ENCODE peak calls at places on chromosomes 6 and 20, in four cellular contexts. W is HepG2, F is transverse colon, V is vagina. X is an unnamed sample.

GRCh38 chr20:54190200-54190599 is 16.4 kb upstream of the CYP24A1 start:
- DNase-seq in W (no peak), F (no peak), V (no peak), X (no peak)

GRCh38 chr6:14258695-14259655 is 141.4 kb downstream of the CD83 start:
- DNase-seq in W (no peak), F (no peak), V (peak), X (no peak)

GRCh38 chr20:59939052-59939878 is 840 bp downstream of the PPP1R3D start:
- DNase-seq in W (no peak), F (no peak), V (no peak), X (no peak)

GRCh38 chr6:31689249-31690110 is 8.6 kb upstream of the LY6G5C start:
- DNase-seq in W (no peak), F (no peak), V (no peak), X (no peak)

GRCh38 chr6:38110407-38111025 is 291.0 kb downstream of the ZFAND3 start:
- DNase-seq in W (no peak), F (no peak), V (no peak), X (no peak)

GRCh38 chr20:44409132-44409600 is 53.7 kb downstream of the HNF4A start:
- DNase-seq in W (no peak), F (no peak), V (no peak), X (no peak)

GRCh38 chr6:93721386-93722048 is 302.2 kb upstream of the EPHA7 start:
- DNase-seq in W (peak), F (no peak), V (no peak), X (no peak)

GRCh38 chr6:110341671-110342304 is 16.4 kb downstream of the METTL24 start:
- DNase-seq in W (peak), F (no peak), V (no peak), X (no peak)

GRCh38 chr6:56040271-56040670 is 164.9 kb upstream of the BMP5 start:
- DNase-seq in W (no peak), F (no peak), V (no peak), X (no peak)

GRCh38 chr20:59289994-59290393 is 10.4 kb upstream of the EDN3 start:
- DNase-seq in W (no peak), F (peak), V (no peak), X (no peak)

GRCh38 chr6:48826318-48826595 is 636.8 kb downstream of the MMUT start:
- DNase-seq in W (no peak), F (no peak), V (no peak), X (no peak)

GRCh38 chr6:21613809-21614208 is 20.3 kb downstream of the SOX4 start:
- DNase-seq in W (no peak), F (no peak), V (no peak), X (no peak)

GRCh38 chr6:133130863-133131262 is 110.3 kb upstream of the EYA4 start:
- DNase-seq in W (peak), F (no peak), V (no peak), X (no peak)

GRCh38 chr6:135867332-135867731 is 15.8 kb downstream of the PDE7B start:
- DNase-seq in W (no peak), F (no peak), V (no peak), X (no peak)

GRCh38 chr20:61800359-61801064 is 265.2 kb downstream of the TAF4 start:
- DNase-seq in W (no peak), F (no peak), V (no peak), X (no peak)

GRCh38 chr6:43823390-43823789 is 53.4 kb downstream of the VEGFA start:
- DNase-seq in W (no peak), F (no peak), V (no peak), X (no peak)

GRCh38 chr20:19973920-19974620 is 43.1 kb upstream of the NAA20 start:
- DNase-seq in W (no peak), F (peak), V (peak), X (no peak)

GRCh38 chr6:11614534-11615213 is 77.1 kb downstream of the TMEM170B start:
- DNase-seq in W (no peak), F (no peak), V (no peak), X (no peak)

GRCh38 chr6:18259675-18260447 is 4.5 kb downstream of the DEK start:
- DNase-seq in W (no peak), F (no peak), V (no peak), X (no peak)

GRCh38 chr6:50608421-50608820 is 104.9 kb upstream of the TFAP2D start:
- DNase-seq in W (no peak), F (no peak), V (no peak), X (no peak)

GRCh38 chr6:129317931-129318820 is 391.8 kb downstream of the ARHGAP18 start:
- DNase-seq in W (no peak), F (no peak), V (no peak), X (no peak)

GRCh38 chr20:31494131-31494530 is 19.0 kb downstream of the REM1 start:
- DNase-seq in W (peak), F (no peak), V (no peak), X (no peak)

GRCh38 chr20:41594514-41595322 is 23.5 kb downstream of the CHD6 start:
- DNase-seq in W (peak), F (no peak), V (no peak), X (no peak)

GRCh38 chr6:71724456-71725180 is 161.7 kb upstream of the RIMS1 start:
- DNase-seq in W (no peak), F (no peak), V (no peak), X (no peak)

GRCh38 chr20:9442858-9443257 is 71.5 kb upstream of the LAMP5 start:
- DNase-seq in W (peak), F (no peak), V (no peak), X (peak)

GRCh38 chr6:110703906-110704594 is 111.2 kb downstream of the CDK19 start:
- DNase-seq in W (peak), F (no peak), V (no peak), X (no peak)

GRCh38 chr6:47180633-47181032 is 129.1 kb downstream of the TNFRSF21 start:
- DNase-seq in W (peak), F (no peak), V (no peak), X (no peak)

GRCh38 chr20:3613821-3614440 is 49.3 kb downstream of the GFRA4 start:
- DNase-seq in W (no peak), F (no peak), V (no peak), X (no peak)

GRCh38 chr6:110822248-110822647 is 7.0 kb upstream of the CDK19 start:
- DNase-seq in W (no peak), F (no peak), V (no peak), X (no peak)

GRCh38 chr20:1389703-1390385 is 3.0 kb downstream of the FKBP1A start:
- DNase-seq in W (no peak), F (no peak), V (no peak), X (no peak)

GRCh38 chr6:53395986-53396385 is 47.2 kb upstream of the ELOVL5 start:
- DNase-seq in W (no peak), F (no peak), V (no peak), X (no peak)

GRCh38 chr6:147065786-147066185 is 138.4 kb upstream of the STXBP5 start:
- DNase-seq in W (peak), F (peak), V (no peak), X (no peak)

GRCh38 chr6:135163440-135163738 is 17.7 kb upstream of the MYB start:
- DNase-seq in W (no peak), F (no peak), V (no peak), X (no peak)

GRCh38 chr20:45771182-45771759 is 20.4 kb downstream of the WFDC3 start:
- DNase-seq in W (peak), F (peak), V (no peak), X (peak)
- TF ChIP-seq POLR2AphosphoS5 in W (no peak), F (no peak), V (no peak), X (no peak)

DNA sequence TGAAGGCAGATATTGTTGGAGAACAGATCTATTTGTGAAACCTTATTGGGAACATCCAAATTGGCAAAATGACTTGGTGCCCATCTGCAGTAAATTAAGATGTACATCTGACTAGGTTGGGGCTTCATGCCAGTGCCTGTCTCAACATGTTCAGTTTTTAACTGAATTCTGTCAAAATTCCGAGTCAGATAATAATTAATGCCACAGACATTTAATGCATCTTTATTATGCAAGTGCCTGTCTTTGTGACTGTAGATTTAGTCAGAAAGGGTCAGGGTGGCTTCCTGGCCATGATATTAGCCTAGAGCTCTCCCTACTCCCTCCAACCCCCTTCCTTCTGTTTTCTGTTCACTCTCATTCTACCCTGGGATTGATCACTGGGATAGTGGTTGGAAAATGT is 199.3 kb upstream of the FLRT3 start:
- DNase-seq in W (no peak), F (no peak), V (no peak), X (no peak)
- TF ChIP-seq POLR2AphosphoS5 in W (no peak), F (no peak), V (no peak), X (no peak)

GRCh38 chr6:127303917-127304316 is 37.3 kb downstream of the RNF146 start:
- DNase-seq in W (no peak), F (no peak), V (no peak), X (no peak)
- TF ChIP-seq POLR2AphosphoS5 in W (no peak), F (no peak), V (no peak), X (no peak)

GRCh38 chr6:16320533-16321340 is 82.3 kb downstream of the GMPR start:
- DNase-seq in W (no peak), F (no peak), V (no peak), X (no peak)
- TF ChIP-seq POLR2AphosphoS5 in W (no peak), F (no peak), V (peak), X (no peak)

GRCh38 chr6:36641543-36641942 is 37.0 kb upstream of the CDKN1A start:
- DNase-seq in W (no peak), F (peak), V (no peak), X (no peak)
- TF ChIP-seq POLR2AphosphoS5 in W (no peak), F (no peak), V (no peak), X (no peak)

GRCh38 chr6:35568967-35569606 is 56.4 kb upstream of the TULP1 start:
- DNase-seq in W (peak), F (peak), V (no peak), X (no peak)
- TF ChIP-seq POLR2AphosphoS5 in W (no peak), F (no peak), V (peak), X (peak)